ENCODE peak calls at places on chromosomes 5 and 9, in ten cellular contexts. I is GM18507; C is NCI-H2171; B is B cell; Z is stimulated activated CD4-positive, alpha-beta T cell treated with anti-CD3 and anti-CD28 coated beads, Interleukin-1b, Interleukin-23, amount 100 ng/mL, for 24 hours; U is HS-5; W is SK-MEL-5; Y is WTC11; K is choroid plexus epithelial cell; A is NT2/D1. Q is an unnamed sample.

GRCh38 chr5:71830626-71831539 is 111.8 kb downstream of the CARTPT start:
- DNase-seq in I (no peak), C (peak; percentile 5), B (no peak), Z (no peak), U (peak; percentile 85), W (peak; percentile 49), Y (no peak), K (peak; percentile 87), A (no peak), Q (no peak)

GRCh38 chr5:53110156-53110555 is 599 bp upstream of the MOCS2 start:
- DNase-seq in I (no peak), C (no peak), B (no peak), Z (no peak), U (no peak), W (no peak), Y (peak; percentile 17), K (no peak), A (no peak), Q (no peak)

GRCh38 chr5:1330146-1330846 is 14.6 kb downstream of the CLPTM1L start:
- DNase-seq in I (no peak), C (no peak), B (peak; percentile 34), Z (no peak), U (no peak), W (no peak), Y (no peak), K (no peak), A (no peak), Q (no peak)

GRCh38 chr5:1792842-1793266 is 6.8 kb downstream of the MRPL36 start:
- DNase-seq in I (peak; percentile 71), C (no peak), B (no peak), Z (no peak), U (no peak), W (peak; percentile 35), Y (no peak), K (peak; percentile 97), A (no peak), Q (peak; percentile 87)

GRCh38 chr5:8686707-8687106 is 817.8 kb downstream of the MTRR start:
- DNase-seq in I (no peak), C (peak; percentile 62), B (no peak), Z (no peak), U (peak; percentile 16), W (peak; percentile 43), Y (no peak), K (peak; percentile 14), A (no peak), Q (no peak)

GRCh38 chr5:8633706-8634105 is 764.8 kb downstream of the MTRR start:
- DNase-seq in I (no peak), C (no peak), B (no peak), Z (no peak), U (peak; percentile 23), W (peak; percentile 14), Y (no peak), K (peak; percentile 46), A (no peak), Q (no peak)

GRCh38 chr5:123209163-123210013 is 120.3 kb downstream of the PRDM6 start:
- DNase-seq in I (no peak), C (no peak), B (no peak), Z (no peak), U (peak; percentile 43), W (no peak), Y (no peak), K (peak; percentile 94), A (no peak), Q (no peak)

GRCh38 chr9:12826924-12827655 is 52.3 kb downstream of the LURAP1L start:
- DNase-seq in I (no peak), C (no peak), B (no peak), Z (no peak), U (no peak), W (no peak), Y (no peak), K (no peak), A (no peak), Q (no peak)

GRCh38 chr5:35789732-35790461 is 66.8 kb upstream of the IL7R start:
- DNase-seq in I (no peak), C (no peak), B (no peak), Z (no peak), U (peak; percentile 40), W (no peak), Y (no peak), K (peak; percentile 31), A (no peak), Q (no peak)

GRCh38 chr5:51997500-51997899 is 614.3 kb downstream of the ISL1 start:
- DNase-seq in I (no peak), C (no peak), B (no peak), Z (no peak), U (no peak), W (no peak), Y (no peak), K (no peak), A (no peak), Q (no peak)

Q was measured in GM20000.